ENCODE peak calls at places on chromosomes 12 and 14, in five cellular contexts. P is endothelial cell of umbilical vein, G is K562, M is A549, H is GM12878. S is an unnamed sample.
A peak's percentile ranks its signal among the peaks of the same experiment; 100 is the strongest.

GRCh38 chr12:7061596-7061995 is 1.1 kb downstream of the C1S start:
- DNase-seq in P (no peak), G (no peak), M (no peak), H (no peak), S (no peak)

GRCh38 chr12:132367401-132367851 is 38.0 kb upstream of the GALNT9 start:
- DNase-seq in P (no peak), G (no peak), M (no peak), H (no peak), S (peak; percentile 82)

GRCh38 chr12:5944688-5945070 is 380 bp downstream of the ANO2 start:
- DNase-seq in P (no peak), G (no peak), M (no peak), H (no peak), S (no peak)

GRCh38 chr12:125330645-125331341 is 265.6 kb downstream of the AACS start:
- DNase-seq in P (peak; percentile 16), G (peak; percentile 64), M (peak; percentile 44), H (no peak), S (peak; percentile 52)

GRCh38 chr12:10511756-10512355 is 6.2 kb downstream of the EIF2S3B start:
- DNase-seq in P (no peak), G (no peak), M (no peak), H (no peak), S (no peak)

GRCh38 chr12:3223601-3224529 is 146.7 kb downstream of the TSPAN9 start:
- DNase-seq in P (no peak), G (no peak), M (no peak), H (no peak), S (no peak)

GRCh38 chr12:23049180-23049579 is 424.2 kb downstream of the ETNK1 start:
- DNase-seq in P (peak; percentile 22), G (no peak), M (peak; percentile 7), H (no peak), S (peak; percentile 69)

GRCh38 chr14:87863047-87863446 is 129.9 kb downstream of the GALC start:
- DNase-seq in P (no peak), G (no peak), M (no peak), H (no peak), S (no peak)

GRCh38 chr14:26255213-26255612 is 342.6 kb downstream of the NOVA1 start:
- DNase-seq in P (peak; percentile 8), G (no peak), M (peak; percentile 25), H (no peak), S (peak; percentile 15)

GRCh38 chr12:44015333-44015941 is 179.6 kb downstream of the TMEM117 start:
- DNase-seq in P (peak; percentile 56), G (peak; percentile 44), M (peak; percentile 57), H (peak; percentile 32), S (peak; percentile 56)

GRCh38 chr12:77324763-77325468 is 259.5 kb upstream of the E2F7 start:
- DNase-seq in P (peak; percentile 72), G (peak; percentile 61), M (peak; percentile 68), H (no peak), S (peak; percentile 61)

GRCh38 chr12:132305991-132306884 is 23.2 kb downstream of the GALNT9 start:
- DNase-seq in P (no peak), G (no peak), M (no peak), H (no peak), S (no peak)

GRCh38 chr14:95207475-95208253 is 50.3 kb upstream of the DICER1 start:
- DNase-seq in P (no peak), G (no peak), M (no peak), H (no peak), S (no peak)

GRCh38 chr14:79418649-79419415 is 792.5 kb downstream of the DIO2 start:
- DNase-seq in P (no peak), G (no peak), M (no peak), H (no peak), S (no peak)

GRCh38 chr12:64178122-64178521 is 44.0 kb downstream of the KICS2 start:
- DNase-seq in P (peak; percentile 53), G (no peak), M (no peak), H (no peak), S (no peak)

GRCh38 chr14:89955418-89956293 is at the start of gene TDP1:
- DNase-seq in P (peak; percentile 96), G (peak; percentile 95), M (peak; percentile 92), H (peak; percentile 78), S (peak; percentile 96)
- TF ChIP-seq CTCF in P (peak; percentile 18), G (no peak), M (no peak), H (no peak), S (no peak)

GRCh38 chr12:12954878-12955625 is 3.1 kb upstream of the GPRC5D start:
- DNase-seq in P (no peak), G (no peak), M (peak; percentile 40), H (no peak), S (peak; percentile 3)

GRCh38 chr12:12954361-12954760 is 2.4 kb upstream of the GPRC5D start:
- DNase-seq in P (peak; percentile 16), G (no peak), M (peak; percentile 28), H (no peak), S (no peak)

GRCh38 chr12:12947902-12948301 is 4.1 kb downstream of the GPRC5D start:
- DNase-seq in P (no peak), G (no peak), M (no peak), H (no peak), S (no peak)

GRCh38 chr12:12951504-12951903 is 466 bp downstream of the GPRC5D start:
- DNase-seq in P (no peak), G (no peak), M (no peak), H (no peak), S (no peak)

GRCh38 chr12:12952036-12952435 is at the start of gene GPRC5D:
- DNase-seq in P (no peak), G (no peak), M (no peak), H (no peak), S (no peak)
- TF ChIP-seq MYC in P (no peak), G (no peak), M (no peak), H (no peak), S (no peak)

GRCh38 chr14:102825307-102826095 is 48.3 kb downstream of the TRAF3 start:
- DNase-seq in P (no peak), G (no peak), M (no peak), H (no peak), S (no peak)

GRCh38 chr14:102824832-102825231 is 47.6 kb downstream of the TRAF3 start:
- DNase-seq in P (peak; percentile 11), G (no peak), M (peak; percentile 13), H (no peak), S (no peak)

GRCh38 chr14:102826751-102827675 is 49.8 kb downstream of the TRAF3 start:
- DNase-seq in P (no peak), G (no peak), M (no peak), H (no peak), S (no peak)

GRCh38 chr14:102827716-102828115 is 50.5 kb downstream of the TRAF3 start:
- DNase-seq in P (no peak), G (no peak), M (no peak), H (no peak), S (no peak)

DNA sequence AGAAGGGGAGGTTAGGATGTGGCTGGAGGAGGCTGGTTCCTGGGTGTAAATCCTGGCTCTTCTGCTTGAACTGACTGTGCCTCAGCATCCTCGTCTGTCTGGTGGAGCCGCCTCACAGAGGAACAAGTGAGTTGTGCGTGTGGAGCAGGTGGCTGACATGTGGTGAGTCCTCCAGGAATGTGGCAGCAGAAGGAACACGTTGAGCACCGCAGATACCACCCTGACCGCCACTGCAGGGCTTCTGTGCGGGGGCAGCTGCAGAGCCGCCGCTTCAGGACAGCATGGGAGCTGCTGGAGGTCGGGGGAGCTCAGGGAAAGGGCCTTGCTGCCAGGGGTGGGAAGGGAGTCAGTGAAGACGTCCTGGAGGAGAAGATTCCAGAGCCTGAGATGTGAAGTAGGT is 48.9 kb downstream of the TRAF3 start:
- DNase-seq in P (no peak), G (no peak), M (no peak), H (no peak), S (no peak)
- TF ChIP-seq CTCF in P (no peak), G (no peak), M (no peak), H (no peak), S (no peak)

DNA sequence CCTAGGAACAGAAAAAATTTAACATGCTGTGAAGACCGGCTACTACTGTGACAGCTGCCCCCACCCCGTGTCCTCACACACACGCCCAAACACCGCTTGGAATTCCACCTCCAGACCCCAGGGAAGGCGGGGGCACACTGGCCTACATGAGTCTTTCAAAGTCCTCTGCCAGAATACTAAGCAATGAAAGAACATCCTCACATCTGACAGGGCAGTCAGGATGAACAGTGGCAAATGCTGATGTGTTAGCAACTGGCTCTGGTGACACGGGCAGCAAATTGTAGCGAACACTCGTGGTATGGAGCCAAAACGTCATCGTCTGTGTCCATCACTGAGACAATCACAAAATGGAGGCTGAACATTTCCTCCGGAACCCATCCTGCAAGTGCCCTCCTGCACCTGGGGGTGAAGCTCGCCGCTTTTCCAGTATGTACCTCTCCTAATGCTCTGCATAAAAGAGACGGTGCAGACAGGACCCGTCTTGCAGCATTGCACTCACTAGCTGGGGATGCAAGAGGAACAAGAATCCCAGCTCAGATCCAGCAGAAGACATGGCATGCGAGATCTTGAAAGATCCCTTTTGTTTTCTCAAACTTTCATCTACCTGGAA is 94.8 kb downstream of the BCL11B start:
- DNase-seq in P (no peak), G (no peak), M (no peak), H (no peak), S (no peak)
- TF ChIP-seq MYC in P (no peak), G (no peak), M (no peak), H (no peak), S (no peak)

S was measured in NB4.